ENCODE peak calls at places on chromosomes 7 and 10, in nine cellular contexts. Z is neural crest cell; L is SK-N-MC; E is activated T-cell treated with anti-CD3 and anti-CD28 coated beads, Interleukin-2, amount 50 U/mL, for 72 hours; K is astrocyte of the spinal cord; U is AG08396; A is stimulated activated naive B cell treated with anti-CD40 and anti-IgM and Interleukin-4, amounts not matched to agents 10 μg/mL and 1 μg/mL and 100 μg/mL, for 72 hours; B is T-helper 2 cell; X is brain microvascular endothelial cell. D is an unnamed sample.

GRCh38 chr7:46909601-46910051 is 672.3 kb downstream of the TNS3 start:
- DNase-seq in Z (no peak), L (peak), E (no peak), K (peak), U (peak), A (no peak), B (no peak), X (peak), D (no peak)

GRCh38 chr10:73840403-73841301 is 29.3 kb upstream of the NDST2 start:
- DNase-seq in Z (no peak), L (no peak), E (no peak), K (no peak), U (no peak), A (no peak), B (no peak), X (no peak), D (no peak)

GRCh38 chr10:123318516-123318915 is 164.3 kb downstream of the BUB3 start:
- DNase-seq in Z (no peak), L (no peak), E (peak), K (no peak), U (no peak), A (no peak), B (no peak), X (no peak), D (no peak)

GRCh38 chr10:15253951-15254807 is 85.7 kb upstream of the NMT2 start:
- DNase-seq in Z (no peak), L (no peak), E (no peak), K (no peak), U (no peak), A (no peak), B (no peak), X (no peak), D (no peak)

GRCh38 chr10:12710157-12710556 is 291.4 kb downstream of the CCDC3 start:
- DNase-seq in Z (no peak), L (no peak), E (no peak), K (no peak), U (no peak), A (no peak), B (no peak), X (no peak), D (no peak)

GRCh38 chr7:50792342-50793114 is 9.8 kb upstream of the GRB10 start:
- DNase-seq in Z (peak), L (peak), E (peak), K (peak), U (peak), A (no peak), B (no peak), X (peak), D (no peak)

GRCh38 chr7:148447221-148447845 is 143.2 kb upstream of the C7orf33 start:
- DNase-seq in Z (no peak), L (no peak), E (no peak), K (no peak), U (no peak), A (no peak), B (no peak), X (no peak), D (peak)

GRCh38 chr10:101130141-101130540 is 959 bp upstream of the TLX1 start:
- DNase-seq in Z (no peak), L (no peak), E (no peak), K (no peak), U (no peak), A (no peak), B (no peak), X (no peak), D (no peak)

GRCh38 chr10:105761861-105762260 is 1120.8 kb downstream of the SORCS3 start:
- DNase-seq in Z (no peak), L (no peak), E (no peak), K (no peak), U (no peak), A (no peak), B (no peak), X (no peak), D (no peak)

GRCh38 chr7:27608776-27609495 is 53.7 kb downstream of the HIBADH start:
- DNase-seq in Z (no peak), L (no peak), E (no peak), K (peak), U (no peak), A (no peak), B (no peak), X (peak), D (no peak)

GRCh38 chr7:79317728-79318127 is 135.7 kb downstream of the MAGI2 start:
- DNase-seq in Z (no peak), L (no peak), E (no peak), K (peak), U (peak), A (no peak), B (no peak), X (peak), D (no peak)

GRCh38 chr7:99642099-99642498 is 25.4 kb downstream of the ZSCAN25 start:
- DNase-seq in Z (no peak), L (no peak), E (no peak), K (no peak), U (no peak), A (no peak), B (no peak), X (no peak), D (no peak)

GRCh38 chr7:25006225-25006624 is 26.2 kb upstream of the OSBPL3 start:
- DNase-seq in Z (no peak), L (no peak), E (no peak), K (no peak), U (no peak), A (no peak), B (no peak), X (no peak), D (no peak)

GRCh38 chr10:94456942-94457341 is 54.6 kb downstream of the TBC1D12 start:
- DNase-seq in Z (no peak), L (no peak), E (no peak), K (no peak), U (no peak), A (no peak), B (no peak), X (no peak), D (no peak)

GRCh38 chr10:3779146-3779707 is 5.8 kb downstream of the KLF6 start:
- DNase-seq in Z (no peak), L (no peak), E (no peak), K (no peak), U (no peak), A (no peak), B (no peak), X (peak), D (no peak)

GRCh38 chr10:98886686-98887085 is 349.0 kb downstream of the HPSE2 start:
- DNase-seq in Z (no peak), L (no peak), E (no peak), K (no peak), U (no peak), A (no peak), B (no peak), X (no peak), D (no peak)

GRCh38 chr10:105206616-105207015 is 565.5 kb downstream of the SORCS3 start:
- DNase-seq in Z (no peak), L (no peak), E (no peak), K (no peak), U (no peak), A (no peak), B (no peak), X (no peak), D (no peak)

GRCh38 chr10:70494966-70495365 is 16.4 kb downstream of the PALD1 start:
- DNase-seq in Z (no peak), L (no peak), E (no peak), K (no peak), U (no peak), A (no peak), B (no peak), X (no peak), D (no peak)

GRCh38 chr10:3869036-3869435 is 84.0 kb upstream of the KLF6 start:
- DNase-seq in Z (no peak), L (no peak), E (peak), K (no peak), U (no peak), A (no peak), B (no peak), X (no peak), D (no peak)

GRCh38 chr7:18901351-18901750 is 216.1 kb downstream of the TWIST1 start:
- DNase-seq in Z (no peak), L (no peak), E (no peak), K (no peak), U (no peak), A (no peak), B (no peak), X (no peak), D (no peak)

GRCh38 chr10:61701055-61701705 is 38.5 kb downstream of the CABCOCO1 start:
- DNase-seq in Z (no peak), L (no peak), E (no peak), K (no peak), U (no peak), A (no peak), B (no peak), X (no peak), D (no peak)

GRCh38 chr10:5561704-5562645 is 37.2 kb downstream of the CALML3 start:
- DNase-seq in Z (no peak), L (no peak), E (no peak), K (no peak), U (no peak), A (no peak), B (no peak), X (no peak), D (no peak)

D was measured in GM12864.